ENCODE peak calls at places on chromosome 10, in seven cellular contexts. T is astrocyte of the spinal cord, O is astrocyte of the cerebellum, E is endothelial cell, F is Panc1, K is left ventricle myocardium inferior, P is hepatocyte. A is an unnamed sample.

GRCh38 chr10:69758310-69758728 is 43.4 kb upstream of the COL13A1 start:
- DNase-seq in P (no peak), F (no peak), E (no peak), O (no peak), K (no peak), T (no peak), A (peak)

GRCh38 chr10:7767209-7767608 is 20.6 kb downstream of the KIN start:
- DNase-seq in F (no peak), T (peak), K (no peak), O (peak), P (no peak), E (no peak), A (no peak)

GRCh38 chr10:28679941-28680752 is 2.8 kb downstream of the BAMBI start:
- DNase-seq in T (no peak), O (no peak), P (peak), E (peak), F (no peak), K (no peak), A (no peak)

GRCh38 chr10:119005377-119006043 is 24.0 kb upstream of the NANOS1 start:
- DNase-seq in O (no peak), E (no peak), K (no peak), F (no peak), T (peak), P (no peak), A (no peak)

GRCh38 chr10:114363745-114364460 is 40.4 kb downstream of the AFAP1L2 start:
- DNase-seq in P (no peak), E (no peak), F (no peak), K (no peak), O (no peak), T (no peak), A (no peak)

GRCh38 chr10:76286536-76286935 is 855.1 kb downstream of the LRMDA start:
- DNase-seq in P (no peak), O (no peak), E (no peak), K (no peak), F (no peak), T (no peak), A (no peak)

GRCh38 chr10:72315054-72315453 is 39.7 kb downstream of the DNAJB12 start:
- DNase-seq in F (no peak), K (no peak), E (no peak), P (peak), T (no peak), O (no peak), A (no peak)

GRCh38 chr10:12188656-12189055 is 7.0 kb downstream of the NUDT5 start:
- DNase-seq in T (no peak), O (no peak), E (no peak), K (no peak), F (no peak), P (no peak), A (no peak)

GRCh38 chr10:76034236-76035009 is 603.0 kb downstream of the LRMDA start:
- DNase-seq in K (no peak), O (no peak), E (no peak), T (no peak), P (no peak), F (no peak), A (no peak)

GRCh38 chr10:49300140-49300974 is 1.4 kb downstream of the C10orf71 start:
- DNase-seq in O (peak), T (no peak), P (peak), K (peak), F (no peak), E (no peak), A (peak)

GRCh38 chr10:123942114-123942513 is 50.5 kb upstream of the CPXM2 start:
- DNase-seq in P (no peak), E (no peak), F (no peak), T (no peak), K (no peak), O (no peak), A (no peak)

GRCh38 chr10:18737841-18738240 is 78.6 kb downstream of the ARL5B start:
- DNase-seq in O (peak), K (no peak), T (peak), E (no peak), F (no peak), P (no peak), A (no peak)
- TF ChIP-seq CTCF in O (no peak), K (no peak), T (no peak), E (no peak), F (no peak), P (no peak), A (no peak)

DNA sequence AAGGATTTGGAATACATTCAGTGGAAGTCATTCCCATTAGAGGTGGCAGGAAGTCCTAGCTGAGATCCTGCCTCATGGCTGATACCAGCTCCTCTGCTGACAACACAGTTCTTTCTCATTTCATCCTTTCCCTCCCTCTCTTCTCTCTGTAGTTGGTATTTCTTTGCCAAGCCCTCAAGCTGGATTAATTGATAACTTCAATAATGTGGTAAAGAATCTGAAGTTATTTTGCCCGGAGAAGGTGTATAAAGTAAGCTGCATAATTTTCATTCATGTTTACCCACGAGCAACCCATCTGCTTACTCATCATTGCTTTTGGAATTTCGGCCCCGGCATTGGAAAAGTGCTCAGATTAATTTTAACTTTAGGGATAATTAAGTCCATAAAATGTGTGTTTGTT is 85.2 kb upstream of the PLPP4 start:
- DNase-seq in E (no peak), F (no peak), P (no peak), K (no peak), T (no peak), O (no peak), A (no peak)
- TF ChIP-seq CTCF in E (no peak), F (no peak), P (no peak), K (no peak), T (no peak), O (no peak), A (no peak)

DNA sequence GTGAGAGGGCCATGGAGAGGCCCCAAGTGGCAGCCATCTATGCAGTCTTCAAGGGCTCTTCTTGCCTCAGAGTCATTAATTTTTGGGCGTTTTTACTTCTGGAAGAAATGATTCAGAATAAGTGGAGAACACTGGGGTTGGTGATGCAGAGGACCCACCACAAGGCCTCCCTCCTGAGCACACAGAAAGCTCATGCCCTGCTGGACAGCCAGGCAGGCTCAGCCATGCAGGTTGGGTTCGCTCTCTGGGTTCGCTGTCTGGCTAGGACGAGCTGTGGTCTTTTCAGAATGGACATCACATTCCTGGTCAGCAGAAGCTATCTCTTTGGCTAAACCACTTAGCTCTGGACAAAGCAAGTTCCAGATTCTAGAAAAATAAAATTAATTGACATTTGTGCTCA is 480.8 kb downstream of the RPS24 start:
- DNase-seq in O (no peak), T (no peak), P (no peak), K (no peak), F (no peak), E (no peak), A (no peak)
- TF ChIP-seq CTCF in O (no peak), T (no peak), P (no peak), K (no peak), F (no peak), E (no peak), A (no peak)

DNA sequence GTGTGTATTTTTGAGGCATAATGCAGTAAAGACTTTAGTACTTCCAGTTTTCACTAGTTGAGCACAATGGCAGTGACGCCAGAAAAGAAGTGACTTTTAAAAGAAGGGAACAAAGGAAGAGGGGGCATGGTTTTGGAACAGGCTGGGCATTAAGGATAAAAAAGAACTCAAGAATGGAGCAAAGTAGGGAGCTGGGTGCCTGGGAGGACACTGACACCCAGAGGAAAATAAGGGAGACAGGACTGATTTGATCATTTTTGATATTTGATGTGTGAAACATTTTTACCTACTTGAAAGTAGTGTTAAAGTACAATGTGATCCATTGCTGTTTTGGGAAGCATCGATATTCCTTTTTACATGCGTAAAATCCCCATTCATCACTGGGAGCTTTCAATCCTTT is 85.4 kb downstream of the ADAM12 start:
- DNase-seq in T (no peak), P (no peak), F (no peak), K (no peak), E (no peak), O (no peak), A (no peak)
- TF ChIP-seq CTCF in T (no peak), P (peak), F (no peak), K (peak), E (no peak), O (no peak), A (no peak)

DNA sequence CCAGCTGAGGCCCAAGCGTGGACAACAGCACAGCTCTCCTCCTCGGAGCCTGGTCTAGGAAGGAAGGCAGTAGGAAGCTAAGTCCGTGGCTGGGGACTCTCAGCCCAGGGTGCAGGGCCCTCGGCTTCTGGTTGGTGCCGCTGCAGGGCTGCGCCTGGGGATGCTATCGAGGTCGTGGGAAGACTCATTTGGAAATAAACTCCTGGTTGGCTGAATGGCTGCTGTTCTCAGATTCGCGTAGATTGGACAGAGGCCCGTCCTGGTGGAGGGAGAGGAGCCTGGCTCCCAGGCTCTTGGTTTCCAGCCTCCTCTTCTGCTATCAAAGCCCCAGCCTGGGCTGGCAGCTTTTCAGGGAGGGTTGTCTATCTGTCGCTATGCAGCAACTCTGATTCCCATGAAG is 152.6 kb upstream of the FZD8 start:
- DNase-seq in K (peak), F (no peak), E (no peak), P (no peak), T (peak), O (no peak), A (no peak)
- TF ChIP-seq CTCF in K (peak), F (no peak), E (no peak), P (no peak), T (no peak), O (no peak), A (no peak)

GRCh38 chr10:6191147-6191546 is 11.6 kb upstream of the PFKFB3 start:
- DNase-seq in K (no peak), P (no peak), E (no peak), T (no peak), O (no peak), F (no peak), A (no peak)
- TF ChIP-seq CTCF in K (no peak), P (no peak), E (no peak), T (no peak), O (no peak), F (no peak), A (no peak)

DNA sequence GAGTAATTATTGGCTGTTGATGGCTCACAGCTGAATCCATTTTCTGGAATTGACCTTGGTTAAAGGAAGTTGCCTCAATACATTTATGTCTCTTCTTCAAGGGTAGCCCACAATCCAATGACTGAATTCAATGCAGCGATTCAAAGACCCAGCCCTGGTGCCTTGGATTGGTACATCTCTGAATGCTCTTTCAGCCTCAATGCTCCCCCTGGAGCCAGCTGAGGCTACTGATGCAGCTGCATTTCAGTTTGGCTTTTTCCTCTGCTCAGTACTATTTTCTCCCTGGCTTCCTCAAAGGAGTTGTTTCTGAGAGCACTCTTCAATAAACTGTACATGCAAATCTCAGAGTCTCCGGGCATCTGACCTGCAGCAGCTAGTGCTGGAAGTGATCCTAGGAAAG is 633 bp upstream of the EBLN1 start:
- DNase-seq in P (no peak), F (no peak), T (no peak), E (no peak), O (no peak), K (no peak), A (no peak)
- TF ChIP-seq CTCF in P (no peak), F (peak), T (peak), E (no peak), O (no peak), K (peak), A (no peak)

GRCh38 chr10:66307826-66308225 is 618.0 kb upstream of the LRRTM3 start:
- DNase-seq in P (no peak), F (no peak), K (no peak), T (peak), E (no peak), O (no peak), A (no peak)
- TF ChIP-seq CTCF in P (peak), F (peak), K (peak), T (no peak), E (no peak), O (peak), A (no peak)